ENCODE peak calls at places on chromosomes 4 and X, in six cellular contexts. R is ovary, F is OCI-LY7, N is MCF 10A, P is K562, M is AG04449. A is an unnamed sample.

GRCh38 chrX:20595928-20596550 is 329.3 kb upstream of the RPS6KA3 start:
- DNase-seq in F (no peak), P (no peak), M (no peak), N (peak; percentile 52), R (no peak), A (no peak)

GRCh38 chr4:36273276-36273675 is 8.1 kb upstream of the DTHD1 start:
- DNase-seq in N (peak; percentile 57), P (no peak), F (no peak), M (no peak), R (no peak), A (no peak)

GRCh38 chrX:14030248-14030592 is 528 bp upstream of the GEMIN8 start:
- DNase-seq in N (peak; percentile 29), P (no peak), R (no peak), M (no peak), F (peak; percentile 24), A (no peak)

GRCh38 chr4:48129307-48130014 is 4.6 kb downstream of the TXK start:
- DNase-seq in R (no peak), F (no peak), M (no peak), N (no peak), P (no peak), A (peak; percentile 54)

GRCh38 chr4:87251104-87251503 is 30.7 kb upstream of the KLHL8 start:
- DNase-seq in M (no peak), P (no peak), N (no peak), R (no peak), F (no peak), A (no peak)

GRCh38 chrX:16114640-16115039 is 8.7 kb upstream of the GRPR start:
- DNase-seq in F (no peak), N (peak; percentile 22), P (no peak), M (peak; percentile 96), R (no peak), A (no peak)

GRCh38 chr4:16844796-16845586 is 53.5 kb downstream of the LDB2 start:
- DNase-seq in N (no peak), P (no peak), M (no peak), F (no peak), R (no peak), A (peak; percentile 61)

GRCh38 chrX:143580266-143580665 is 55.6 kb downstream of the SLITRK4 start:
- DNase-seq in F (peak; percentile 5), P (no peak), M (no peak), N (peak; percentile 67), R (no peak), A (no peak)

GRCh38 chrX:47576021-47576898 is 6.0 kb upstream of the TIMP1 start:
- DNase-seq in M (no peak), F (no peak), N (no peak), P (no peak), R (no peak), A (no peak)

GRCh38 chrX:65634732-65635131 is 32.7 kb upstream of the MSN start:
- DNase-seq in M (no peak), R (no peak), P (no peak), F (no peak), N (no peak), A (no peak)

GRCh38 chr4:128688025-128688721 is 121.3 kb upstream of the JADE1 start:
- DNase-seq in M (no peak), F (no peak), N (no peak), R (no peak), P (no peak), A (no peak)

GRCh38 chr4:169089004-169089403 is 78.9 kb upstream of the CBR4 start:
- DNase-seq in R (no peak), F (no peak), M (no peak), N (no peak), P (no peak), A (peak; percentile 60)

GRCh38 chrX:23435575-23435974 is 100.9 kb downstream of the PTCHD1 start:
- DNase-seq in R (no peak), F (no peak), M (no peak), P (no peak), N (no peak), A (peak; percentile 64)

GRCh38 chrX:12709047-12709446 is 82.2 kb upstream of the PRPS2 start:
- DNase-seq in R (no peak), P (no peak), N (no peak), M (no peak), F (no peak), A (peak; percentile 86)

GRCh38 chr4:73869130-73870055 is at the start of gene CXCL1:
- DNase-seq in F (no peak), R (no peak), N (peak; percentile 74), M (no peak), P (peak; percentile 48), A (peak; percentile 83)

GRCh38 chrX:42246814-42247213 is 323.5 kb upstream of the CASK start:
- DNase-seq in M (no peak), P (no peak), R (no peak), N (peak; percentile 49), F (no peak), A (no peak)

GRCh38 chrX:74117962-74118361 is 186.0 kb upstream of the ZCCHC13 start:
- DNase-seq in R (no peak), F (no peak), P (no peak), N (no peak), M (no peak), A (no peak)

GRCh38 chr4:146349306-146349705 is 135.0 kb downstream of the REELD1 start:
- DNase-seq in N (no peak), R (no peak), M (no peak), F (no peak), P (no peak), A (no peak)

GRCh38 chrX:18278448-18278847 is 57.8 kb upstream of the BEND2 start:
- DNase-seq in P (no peak), R (no peak), M (no peak), F (no peak), N (no peak), A (no peak)

GRCh38 chrX:78105944-78106650 is 2.0 kb downstream of the PGK1 start:
- DNase-seq in F (no peak), N (no peak), R (no peak), M (no peak), P (no peak), A (no peak)

GRCh38 chr4:53854991-53855885 is 209.2 kb downstream of the CHIC2 start:
- DNase-seq in P (no peak), R (no peak), N (peak; percentile 39), F (peak; percentile 73), M (no peak), A (no peak)

GRCh38 chr4:1984406-1985191 is 24.2 kb downstream of the NELFA start:
- DNase-seq in R (no peak), P (no peak), F (no peak), M (no peak), N (no peak), A (no peak)

DNA sequence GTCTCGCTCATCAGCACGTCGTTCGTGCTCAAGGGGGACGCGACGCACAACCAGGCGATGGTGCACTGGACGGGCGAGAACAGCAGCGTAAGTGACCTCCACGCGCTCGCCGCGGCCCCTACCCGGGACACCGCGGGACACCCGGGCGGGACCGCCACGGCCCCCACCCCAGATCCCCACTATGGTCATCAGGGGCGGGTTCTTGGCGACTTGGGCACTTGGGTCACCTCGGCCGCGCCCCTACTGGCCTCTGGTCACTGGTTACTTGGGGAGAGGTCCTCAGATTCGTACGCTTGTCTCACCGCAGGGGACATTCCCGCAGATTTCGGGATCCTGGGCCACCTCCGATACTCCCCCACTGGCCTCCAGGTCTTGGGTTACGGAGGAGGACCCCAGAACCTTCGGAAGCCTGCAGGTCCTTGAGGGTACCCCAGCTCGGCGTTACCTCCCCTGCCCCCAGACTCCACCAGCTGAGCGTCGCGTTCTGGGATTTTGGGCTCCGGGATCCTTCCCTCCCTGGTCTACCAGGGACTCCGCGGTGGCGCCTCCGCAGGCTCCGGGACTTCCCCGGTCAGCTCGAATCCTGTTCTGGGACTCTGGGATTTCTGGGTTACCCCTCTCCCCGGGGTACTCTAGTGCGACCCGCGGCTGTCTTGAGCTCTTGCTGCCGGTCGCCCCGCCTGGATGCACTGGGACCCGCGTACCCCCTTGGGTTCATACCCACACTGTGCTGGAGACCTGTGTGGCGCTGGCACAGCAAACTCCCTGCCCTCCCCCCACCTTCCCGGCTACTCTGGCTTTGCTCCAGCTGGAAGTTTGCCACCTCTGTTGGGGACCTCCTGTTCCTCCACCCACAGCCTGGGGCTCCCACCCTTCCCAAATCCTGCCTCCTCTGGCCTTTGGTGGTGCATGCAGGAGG is 961 bp downstream of the SORCS2 start:
- DNase-seq in F (no peak), P (no peak), N (no peak), M (no peak), R (peak; percentile 73), A (peak; percentile 77)
- TF ChIP-seq CTCF in F (no peak), P (no peak), N (no peak), M (no peak), R (no peak), A (peak; percentile 37)

DNA sequence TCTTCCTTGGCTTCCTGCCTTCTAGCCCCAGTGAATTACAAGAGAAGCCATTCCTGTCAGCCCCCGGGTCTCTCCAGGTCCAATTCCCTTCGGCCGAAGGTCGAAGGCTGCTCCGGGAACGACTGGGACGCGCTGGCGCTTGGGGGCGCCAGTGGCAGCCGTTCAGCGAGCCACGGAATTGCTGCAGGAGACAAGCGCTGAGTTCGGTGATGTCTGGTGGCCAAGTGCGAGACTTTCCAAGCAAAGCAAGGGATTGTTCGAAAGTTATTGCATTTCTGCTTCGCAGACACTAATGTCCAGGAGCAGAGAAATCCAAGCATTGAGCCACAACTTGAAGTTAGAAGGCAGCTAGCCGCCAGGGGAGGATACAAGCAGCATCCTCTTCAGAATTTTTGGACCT is 1.1 kb upstream of the DKK2 start:
- DNase-seq in M (no peak), P (no peak), N (peak; percentile 48), R (peak; percentile 26), F (no peak), A (peak; percentile 91)
- TF ChIP-seq CTCF in M (peak; percentile 58), P (no peak), N (peak; percentile 25), R (no peak), F (no peak), A (peak; percentile 82)

DNA sequence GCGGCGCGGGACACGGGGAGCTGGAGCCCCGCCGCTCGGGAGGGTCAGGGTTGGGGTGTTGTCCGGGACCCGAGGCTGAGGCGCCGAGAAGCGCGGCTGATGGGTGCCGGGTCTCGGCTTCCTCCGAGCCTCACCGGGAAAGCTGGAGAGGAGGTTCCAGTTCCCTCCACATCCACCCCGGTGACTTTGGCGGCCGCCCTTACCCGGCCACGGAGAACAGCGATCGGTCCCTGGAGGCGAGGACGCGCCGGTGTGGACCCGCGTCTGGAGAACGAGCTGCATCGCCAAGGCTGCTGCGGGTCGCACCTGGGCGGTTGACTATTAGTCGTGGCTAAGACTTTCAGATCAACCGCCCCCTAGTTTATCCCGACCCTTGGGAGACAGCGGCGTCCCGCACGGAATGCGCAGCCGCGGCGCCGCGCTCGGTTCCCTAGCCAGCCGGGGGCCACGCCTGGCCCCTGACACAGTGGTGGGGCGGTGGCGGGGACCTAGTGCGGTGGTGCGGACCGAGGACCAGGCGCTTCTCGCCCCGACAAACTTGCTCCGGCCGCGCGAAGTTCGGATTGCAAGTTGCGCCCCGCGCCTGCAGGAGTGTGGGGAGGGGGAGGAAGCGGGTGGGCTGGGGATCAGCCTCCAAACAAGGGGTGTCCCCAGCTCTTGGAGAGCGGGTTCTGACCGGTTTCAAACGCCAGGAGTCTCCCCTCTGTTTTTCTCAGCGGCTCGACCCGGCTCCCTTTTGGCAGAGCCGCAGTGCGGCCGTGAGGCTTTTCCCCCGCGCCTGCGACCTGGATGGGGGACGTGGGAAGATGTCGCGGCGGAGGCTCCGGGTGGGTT is 540 bp downstream of the FHDC1 start:
- DNase-seq in N (peak; percentile 46), R (no peak), M (no peak), F (no peak), P (peak; percentile 50), A (peak; percentile 88)
- TF ChIP-seq CTCF in N (no peak), R (no peak), M (no peak), F (no peak), P (no peak), A (no peak)

DNA sequence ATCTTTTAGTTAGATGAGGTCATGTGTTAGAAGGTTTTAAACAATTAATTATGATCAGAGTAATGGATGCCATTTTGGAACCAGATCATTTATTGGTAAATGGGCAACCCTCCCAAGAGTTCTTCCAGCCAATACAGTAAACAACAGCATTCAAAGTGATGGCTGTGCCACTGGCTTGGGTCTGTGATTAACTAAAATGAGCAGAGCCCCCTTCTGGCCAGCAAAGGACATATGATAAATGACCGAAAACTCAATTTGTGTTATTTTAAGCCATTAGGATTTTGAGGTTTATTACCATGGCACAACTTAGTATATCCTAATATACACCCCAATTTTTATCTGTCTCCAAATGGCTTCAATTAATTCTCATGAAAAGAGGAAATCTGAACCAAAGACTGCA is 90.8 kb upstream of the NPFFR2 start:
- DNase-seq in R (no peak), N (peak; percentile 36), P (peak; percentile 12), M (no peak), F (peak; percentile 13), A (peak; percentile 65)
- TF ChIP-seq CTCF in R (no peak), N (peak; percentile 37), P (peak; percentile 67), M (no peak), F (peak; percentile 72), A (peak; percentile 81)

A was measured in endodermal cell.